ENCODE peak calls at places on chromosome 3, in ten cellular contexts. W, Y, B, T, R, X, Q, A, P and C are unnamed samples.

GRCh38 chr3:180409170-180409569 is 192.8 kb upstream of the TTC14 start:
- DNase-seq in W (no peak), Y (no peak), B (no peak), T (no peak), R (no peak), X (no peak), Q (no peak), A (no peak), P (no peak), C (no peak)

GRCh38 chr3:66376568-66376967 is 124.3 kb downstream of the LRIG1 start:
- DNase-seq in W (peak; percentile 46), Y (no peak), B (no peak), T (no peak), R (no peak), X (no peak), Q (peak; percentile 55), A (no peak), P (no peak), C (no peak)

GRCh38 chr3:123158330-123158729 is 43.4 kb upstream of the SEC22A start:
- DNase-seq in W (no peak), Y (no peak), B (no peak), T (no peak), R (no peak), X (no peak), Q (no peak), A (no peak), P (no peak), C (no peak)

GRCh38 chr3:52896613-52897012 is 735 bp downstream of the STIMATE start:
- DNase-seq in W (peak; percentile 10), Y (no peak), B (no peak), T (no peak), R (no peak), X (no peak), Q (no peak), A (no peak), P (no peak), C (no peak)

GRCh38 chr3:150603888-150604319 is 783 bp downstream of the SELENOT start:
- DNase-seq in W (peak; percentile 17), Y (no peak), B (no peak), T (peak; percentile 48), R (peak; percentile 32), X (peak; percentile 17), Q (peak; percentile 33), A (no peak), P (no peak), C (no peak)

GRCh38 chr3:39130026-39130425 is 22.5 kb downstream of the TTC21A start:
- DNase-seq in W (no peak), Y (no peak), B (no peak), T (no peak), R (no peak), X (no peak), Q (no peak), A (peak; percentile 33), P (no peak), C (no peak)

GRCh38 chr3:40240921-40241320 is 68.6 kb upstream of the EIF1B start:
- DNase-seq in W (no peak), Y (no peak), B (no peak), T (no peak), R (no peak), X (no peak), Q (no peak), A (no peak), P (no peak), C (no peak)

GRCh38 chr3:124663690-124664089 is 66.6 kb upstream of the UMPS start:
- DNase-seq in W (no peak), Y (no peak), B (no peak), T (no peak), R (no peak), X (no peak), Q (no peak), A (no peak), P (no peak), C (no peak)

DNA sequence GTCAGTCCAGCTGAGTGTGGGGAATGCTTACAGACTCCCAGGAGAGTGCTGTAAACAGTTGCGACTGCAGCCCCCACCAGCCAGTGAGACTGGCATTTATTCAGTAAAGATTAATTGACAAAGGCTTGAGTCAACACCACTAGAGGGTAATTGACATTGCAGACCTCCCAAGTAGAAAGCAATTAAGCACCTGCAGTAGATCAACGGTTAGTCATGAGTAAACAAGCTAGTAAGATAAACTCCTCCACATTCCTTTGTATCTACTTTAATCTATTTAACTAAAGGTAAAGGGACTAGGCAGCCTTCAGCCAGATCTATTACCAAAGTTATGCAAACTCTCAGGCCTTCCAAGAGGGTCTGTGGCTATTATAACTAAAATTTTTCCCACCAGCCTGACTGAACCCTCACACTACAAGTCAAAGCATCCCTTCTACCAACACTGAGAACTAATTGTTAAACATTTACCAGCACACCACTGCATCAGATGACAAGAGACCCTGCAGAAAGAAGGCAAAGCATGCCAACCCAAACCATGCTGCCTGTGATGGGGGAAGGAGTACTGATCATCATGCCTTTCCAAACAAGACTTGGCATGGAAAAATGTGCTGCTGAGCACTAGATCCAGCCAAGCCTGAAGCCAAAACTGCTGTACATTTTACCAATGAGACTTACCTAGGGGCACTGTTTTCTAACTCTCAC is 30.5 kb upstream of the GALNT15 start:
- DNase-seq in W (no peak), Y (no peak), B (no peak), T (no peak), R (no peak), X (no peak), Q (no peak), A (no peak), P (no peak), C (no peak)
- H3K27me3 ChIP-seq in W (no peaks in the 10 kb centered on the region), Y (no peaks in the 10 kb centered on the region), B (no peaks in the 10 kb centered on the region), T (no peaks in the 10 kb centered on the region), R (no peaks in the 10 kb centered on the region), X (no peaks in the 10 kb centered on the region), Q (no peaks in the 10 kb centered on the region), A (no peaks in the 10 kb centered on the region), P (no peaks in the 10 kb centered on the region), C (no peaks in the 10 kb centered on the region)

GRCh38 chr3:43218921-43219320 is 67.4 kb upstream of the SNRK start:
- DNase-seq in W (no peak), Y (no peak), B (no peak), T (no peak), R (no peak), X (no peak), Q (no peak), A (no peak), P (no peak), C (no peak)

GRCh38 chr3:43218156-43218555 is 68.2 kb upstream of the SNRK start:
- DNase-seq in W (no peak), Y (no peak), B (no peak), T (no peak), R (no peak), X (no peak), Q (no peak), A (no peak), P (no peak), C (no peak)

GRCh38 chr3:43215684-43216336 is 70.5 kb upstream of the SNRK start:
- DNase-seq in W (no peak), Y (no peak), B (no peak), T (no peak), R (no peak), X (no peak), Q (no peak), A (no peak), P (no peak), C (no peak)

GRCh38 chr3:43217206-43217605 is 69.1 kb upstream of the SNRK start:
- DNase-seq in W (no peak), Y (no peak), B (no peak), T (no peak), R (no peak), X (no peak), Q (no peak), A (no peak), P (no peak), C (no peak)

GRCh38 chr3:43217633-43218032 is 68.7 kb upstream of the SNRK start:
- DNase-seq in W (no peak), Y (no peak), B (no peak), T (no peak), R (no peak), X (no peak), Q (no peak), A (no peak), P (no peak), C (no peak)
- H3K9me3 ChIP-seq in W (no peaks in the 10 kb centered on the region), Y (no peaks in the 10 kb centered on the region), B (no peaks in the 10 kb centered on the region), T (no peaks in the 10 kb centered on the region), R (no peaks in the 10 kb centered on the region), X (peaks cover 3% of the 10 kb centered on the region), Q (no peaks in the 10 kb centered on the region), A (no peaks in the 10 kb centered on the region), P (no peaks in the 10 kb centered on the region), C (no peaks in the 10 kb centered on the region)

DNA sequence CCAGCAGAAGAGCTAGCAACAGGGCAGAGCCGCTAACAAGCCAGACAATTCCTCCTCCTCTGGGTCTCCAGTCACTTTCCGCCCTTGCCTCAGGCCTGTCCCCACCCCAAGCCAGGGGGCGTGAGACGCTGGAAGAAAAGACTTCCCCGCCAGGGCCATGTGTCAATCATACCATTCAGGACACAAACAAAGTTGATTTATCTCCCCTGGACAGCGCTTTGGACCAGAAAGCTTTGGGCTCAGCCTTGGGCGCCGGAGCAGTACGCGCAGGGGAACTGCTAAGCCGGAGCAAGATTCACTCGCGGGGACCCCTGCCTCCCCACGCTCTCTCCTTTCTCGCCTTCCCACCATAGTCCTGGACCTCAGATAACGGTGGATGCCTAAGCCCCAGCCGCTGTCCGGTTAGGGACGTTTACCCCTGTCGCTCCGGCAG is 479 bp downstream of the LRRC2 start:
- DNase-seq in W (peak; percentile 33), Y (no peak), B (peak; percentile 37), T (no peak), R (no peak), X (no peak), Q (no peak), A (no peak), P (no peak), C (no peak)
- H3K4me3 ChIP-seq in W (peak overlapping the region; percentile 36), Y (peak overlapping the region; percentile 57), B (peak overlapping the region; percentile 72), T (peak overlapping the region; percentile 39), R (peak overlapping the region; percentile 49), X (no peak overlapping the region), Q (peak overlapping the region; percentile 55), A (peak overlapping the region; percentile 69), P (peak overlapping the region; percentile 61), C (peak overlapping the region; percentile 57)

GRCh38 chr3:2094941-2095340 is 3.7 kb upstream of the CNTN4 start:
- DNase-seq in W (no peak), Y (no peak), B (no peak), T (no peak), R (no peak), X (peak; percentile 54), Q (no peak), A (no peak), P (no peak), C (no peak)

GRCh38 chr3:2098398-2099027 is at the start of gene CNTN4:
- DNase-seq in W (peak; percentile 94), Y (peak; percentile 82), B (peak; percentile 63), T (peak; percentile 89), R (peak; percentile 64), X (peak; percentile 94), Q (peak; percentile 46), A (no peak), P (peak; percentile 34), C (peak; percentile 88)

GRCh38 chr3:2096196-2096595 is 2.5 kb upstream of the CNTN4 start:
- DNase-seq in W (peak; percentile 4), Y (no peak), B (no peak), T (peak; percentile 19), R (no peak), X (no peak), Q (no peak), A (no peak), P (no peak), C (peak; percentile 40)

GRCh38 chr3:2099779-2100191 is 1.1 kb downstream of the CNTN4 start:
- DNase-seq in W (peak; percentile 61), Y (no peak), B (no peak), T (peak; percentile 13), R (peak; percentile 19), X (no peak), Q (no peak), A (no peak), P (no peak), C (no peak)

DNA sequence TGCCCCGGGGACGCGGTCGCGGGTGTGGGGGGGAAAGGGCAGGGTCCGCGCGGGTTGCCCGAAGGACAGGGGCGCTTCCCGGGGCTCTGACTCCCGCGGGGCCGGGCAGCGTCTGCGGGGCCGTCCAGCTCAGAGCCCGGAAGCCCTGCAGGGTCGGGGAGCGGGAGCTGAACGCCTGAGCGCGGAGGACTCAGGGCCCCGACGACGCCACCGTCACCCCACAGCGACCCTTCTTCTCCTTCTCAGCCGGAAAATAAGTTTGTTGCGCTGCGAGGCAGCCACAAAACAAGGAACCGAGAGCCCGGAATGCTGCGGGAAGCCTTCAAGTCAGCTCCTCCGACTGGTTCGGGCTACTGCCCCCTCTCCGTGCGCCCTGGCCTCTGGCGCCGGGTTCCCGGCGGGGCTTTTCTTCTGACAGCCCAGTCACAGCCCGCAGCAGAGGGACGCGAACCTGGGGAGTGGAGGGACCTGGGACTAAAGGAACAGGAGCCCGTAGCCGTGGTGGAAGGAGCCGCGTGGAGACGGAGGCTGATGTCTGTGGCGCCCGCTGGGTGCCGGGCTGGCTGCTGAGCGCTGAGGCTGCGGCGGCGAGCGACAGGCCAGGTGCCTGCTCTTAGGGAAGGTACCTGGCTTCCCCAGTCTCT is 484 bp downstream of the CNTN4 start:
- DNase-seq in W (peak; percentile 64), Y (peak; percentile 51), B (peak; percentile 19), T (peak; percentile 55), R (no peak), X (peak; percentile 58), Q (no peak), A (no peak), P (no peak), C (peak; percentile 58)
- H3K27me3 ChIP-seq in W (peaks cover 71% of the 10 kb centered on the region), Y (peaks cover 18% of the 10 kb centered on the region), B (no peaks in the 10 kb centered on the region), T (peaks cover 16% of the 10 kb centered on the region), R (no peaks in the 10 kb centered on the region), X (peaks cover 2% of the 10 kb centered on the region), Q (no peaks in the 10 kb centered on the region), A (peaks cover 29% of the 10 kb centered on the region), P (peaks cover 62% of the 10 kb centered on the region), C (no peaks in the 10 kb centered on the region)